ENCODE peak calls at places on chromosomes 7 and 10, in five cellular contexts. K, Y, P, L and U are unnamed samples.

GRCh38 chr10:18145652-18146051 is 5.4 kb downstream of the CACNB2 start:
- DNase-seq in L (no peak), Y (no peak), P (no peak), K (no peak), U (no peak)

GRCh38 chr10:11934262-11934661 is 108.3 kb downstream of the UPF2 start:
- DNase-seq in P (no peak), L (peak), Y (no peak), K (no peak), U (no peak)

GRCh38 chr10:1344846-1345245 is 288.7 kb downstream of the WDR37 start:
- DNase-seq in K (no peak), P (no peak), Y (no peak), L (no peak), U (no peak)

GRCh38 chr7:73451780-73452398 is 18.3 kb downstream of the FZD9 start:
- DNase-seq in L (peak), K (peak), Y (peak), P (peak), U (peak)

GRCh38 chr7:92594746-92595145 is 4.6 kb upstream of the FAM133B start:
- DNase-seq in Y (no peak), K (no peak), P (no peak), L (no peak), U (no peak)

GRCh38 chr7:27143022-27143949 is at the start of gene HOXA5:
- DNase-seq in K (peak), P (peak), L (no peak), Y (no peak), U (peak)

GRCh38 chr10:62258926-62259325 is 9.7 kb downstream of the RTKN2 start:
- DNase-seq in L (no peak), P (no peak), K (no peak), Y (no peak), U (no peak)

GRCh38 chr10:61000769-61001730 is 57.1 kb upstream of the RHOBTB1 start:
- DNase-seq in P (peak), Y (no peak), L (peak), K (no peak), U (peak)

GRCh38 chr10:98467506-98468318 is 21.0 kb upstream of the HPS1 start:
- DNase-seq in L (peak), Y (peak), K (peak), P (peak), U (peak)

GRCh38 chr10:61643316-61643751 is 19.4 kb upstream of the CABCOCO1 start:
- DNase-seq in L (peak), Y (no peak), K (peak), P (no peak), U (peak)

GRCh38 chr10:3902809-3903410 is 117.9 kb upstream of the KLF6 start:
- DNase-seq in P (no peak), K (peak), Y (no peak), L (peak), U (peak)

GRCh38 chr10:12819656-12820055 is 181.9 kb downstream of the CCDC3 start:
- DNase-seq in L (no peak), K (no peak), P (no peak), Y (no peak), U (no peak)

GRCh38 chr10:48509974-48510692 is 94.7 kb downstream of the ARHGAP22 start:
- DNase-seq in L (no peak), K (no peak), P (peak), Y (no peak), U (no peak)